ENCODE peak calls at places on chromosomes 2 and 18, in nine cellular contexts. E is bronchial epithelial cell; O is adrenal gland; S is pancreas; J is cardiac muscle cell; T is esophagus squamous epithelium; F is CD8-positive, alpha-beta T cell; H is ovary; R is H1. V is an unnamed sample.

GRCh38 chr18:37460616-37461015 is 105.0 kb downstream of the CELF4 start:
- DNase-seq in S (no peak), E (no peak), O (no peak), J (peak; percentile 68), R (no peak), T (no peak), H (no peak), F (no peak), V (no peak)

GRCh38 chr2:241617431-241618154 is 19.4 kb downstream of the THAP4 start:
- DNase-seq in F (no peak), R (no peak), T (no peak), O (no peak), E (peak; percentile 39), H (no peak), J (peak; percentile 17), S (no peak), V (no peak)

GRCh38 chr2:106701134-106701994 is 184.6 kb downstream of the ST6GAL2 start:
- DNase-seq in O (no peak), F (no peak), T (no peak), R (no peak), S (no peak), E (no peak), H (no peak), J (no peak), V (no peak)

GRCh38 chr18:3998698-3999333 is 456.3 kb downstream of the DLGAP1 start:
- DNase-seq in F (no peak), R (no peak), E (peak; percentile 44), H (no peak), O (peak; percentile 46), T (no peak), J (peak; percentile 72), S (no peak), V (peak; percentile 13)

GRCh38 chr2:46460241-46460921 is 19.0 kb upstream of the TMEM247 start:
- DNase-seq in R (no peak), E (no peak), J (peak; percentile 83), S (peak; percentile 41), F (no peak), O (peak; percentile 57), T (no peak), H (peak; percentile 41), V (no peak)

GRCh38 chr2:12270876-12271588 is 445.7 kb upstream of the TRIB2 start:
- DNase-seq in F (no peak), E (no peak), T (no peak), R (no peak), S (no peak), H (no peak), J (no peak), O (no peak), V (no peak)

GRCh38 chr2:65349863-65350262 is 82.5 kb downstream of the SPRED2 start:
- DNase-seq in J (peak; percentile 80), E (peak; percentile 67), F (no peak), T (no peak), H (peak; percentile 67), R (no peak), S (no peak), O (no peak), V (no peak)

GRCh38 chr2:15561574-15562344 is 625 bp upstream of the NBAS start:
- DNase-seq in F (peak; percentile 5), R (no peak), E (no peak), O (peak; percentile 16), T (no peak), S (no peak), H (peak; percentile 19), J (peak; percentile 82), V (no peak)

GRCh38 chr2:222862068-222862914 is 1.5 kb downstream of the ACSL3 start:
- DNase-seq in J (peak; percentile 61), E (peak; percentile 39), F (no peak), H (no peak), T (no peak), R (no peak), O (no peak), S (no peak), V (no peak)

GRCh38 chr2:167750675-167751074 is 496.7 kb downstream of the STK39 start:
- DNase-seq in O (no peak), E (no peak), R (no peak), T (no peak), J (no peak), H (no peak), F (no peak), S (no peak), V (no peak)

GRCh38 chr2:54588244-54588899 is 132.2 kb downstream of the SPTBN1 start:
- DNase-seq in R (no peak), O (no peak), F (no peak), S (no peak), J (no peak), E (no peak), H (no peak), T (no peak), V (no peak)

GRCh38 chr2:54587439-54588016 is 131.4 kb downstream of the SPTBN1 start:
- DNase-seq in O (no peak), E (no peak), F (no peak), S (no peak), H (no peak), R (no peak), J (no peak), T (no peak), V (no peak)

GRCh38 chr2:54590216-54590961 is 133.1 kb upstream of the EML6 start:
- DNase-seq in E (no peak), H (no peak), S (no peak), T (no peak), J (no peak), R (no peak), F (no peak), O (no peak), V (no peak)

GRCh38 chr2:54589340-54590215 is 133.5 kb downstream of the SPTBN1 start:
- DNase-seq in S (no peak), T (no peak), H (no peak), E (peak; percentile 72), F (no peak), R (no peak), J (peak; percentile 65), O (no peak), V (no peak)

GRCh38 chr2:54589038-54589339 is 132.9 kb downstream of the SPTBN1 start:
- DNase-seq in S (no peak), J (no peak), O (no peak), R (no peak), T (no peak), H (no peak), F (no peak), E (no peak), V (no peak)
- H3K4me3 ChIP-seq in S (no peak overlapping the region), J (no peak overlapping the region), O (no peak overlapping the region), R (no peak overlapping the region), T (no peak overlapping the region), H (no peak overlapping the region), F (peak overlapping the region; percentile 46), E (no peak overlapping the region), V (no peak overlapping the region)

DNA sequence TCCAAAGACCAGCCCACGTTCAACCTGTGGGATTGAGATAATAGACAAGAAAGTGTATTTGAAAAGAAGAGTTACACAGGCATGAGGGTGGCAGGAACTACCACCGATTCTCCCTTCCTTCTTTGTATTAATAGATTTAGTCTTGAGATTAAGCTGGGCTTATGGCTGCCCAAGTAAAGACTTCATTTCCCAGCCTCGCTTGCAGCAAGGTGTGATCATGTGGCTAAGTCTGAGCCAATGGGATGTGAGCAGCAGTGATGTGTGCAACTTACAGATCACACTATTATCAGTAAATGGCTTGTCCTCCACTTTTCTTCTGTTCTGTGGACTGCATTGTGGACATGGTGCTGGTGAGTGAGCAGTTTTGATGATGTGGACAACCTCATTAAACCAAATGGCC is 101.7 kb downstream of the POLR1A start:
- DNase-seq in T (no peak), E (no peak), O (no peak), F (no peak), H (no peak), J (no peak), S (no peak), R (no peak), V (no peak)
- TF ChIP-seq CTCF in T (no peak), E (no peak), O (no peak), F (no peak), H (no peak), J (no peak), S (no peak), R (no peak), V (no peak)

GRCh38 chr2:433216-433615 is 145.3 kb upstream of the ALKAL2 start:
- DNase-seq in S (no peak), F (no peak), R (no peak), E (no peak), H (no peak), T (no peak), J (no peak), O (no peak), V (no peak)

GRCh38 chr2:436203-436602 is 148.3 kb upstream of the ALKAL2 start:
- DNase-seq in O (no peak), T (no peak), F (no peak), S (no peak), E (no peak), H (no peak), J (no peak), R (no peak), V (no peak)

GRCh38 chr2:437180-437579 is 149.3 kb upstream of the ALKAL2 start:
- DNase-seq in F (no peak), S (no peak), R (peak; percentile 11), E (no peak), T (no peak), H (no peak), O (no peak), J (no peak), V (no peak)

GRCh38 chr2:437772-438393 is 150.0 kb upstream of the ALKAL2 start:
- DNase-seq in R (peak; percentile 41), E (no peak), F (peak; percentile 53), H (no peak), O (no peak), J (no peak), T (peak; percentile 22), S (peak; percentile 56), V (peak; percentile 55)

DNA sequence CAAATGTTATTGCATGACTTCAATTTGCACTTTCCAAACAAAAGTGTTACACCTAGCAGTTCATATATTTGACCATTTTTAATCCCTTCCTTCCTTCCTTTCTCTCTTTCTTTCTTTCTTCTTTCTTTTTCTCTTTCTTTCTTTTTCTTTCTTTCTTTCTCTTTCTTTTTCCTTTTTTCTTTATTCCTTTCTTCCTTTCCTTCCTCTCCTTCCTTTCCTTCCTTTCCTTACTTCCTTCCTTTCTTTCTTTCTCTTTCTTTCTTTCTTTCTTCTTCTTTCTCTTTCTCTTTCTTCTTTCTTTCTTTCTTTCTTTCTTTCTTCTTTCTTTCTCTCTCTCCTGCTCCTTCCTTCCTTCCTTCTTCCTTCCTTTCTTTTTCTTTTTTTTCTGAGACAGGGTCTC is 146.7 kb upstream of the ALKAL2 start:
- DNase-seq in O (no peak), S (no peak), E (no peak), R (no peak), H (no peak), T (no peak), F (no peak), J (no peak), V (no peak)
- H3K4me3 ChIP-seq in O (no peak overlapping the region), S (no peak overlapping the region), E (no peak overlapping the region), R (no peak overlapping the region), H (no peak overlapping the region), T (no peak overlapping the region), F (no peak overlapping the region), J (no peak overlapping the region), V (no peak overlapping the region)

DNA sequence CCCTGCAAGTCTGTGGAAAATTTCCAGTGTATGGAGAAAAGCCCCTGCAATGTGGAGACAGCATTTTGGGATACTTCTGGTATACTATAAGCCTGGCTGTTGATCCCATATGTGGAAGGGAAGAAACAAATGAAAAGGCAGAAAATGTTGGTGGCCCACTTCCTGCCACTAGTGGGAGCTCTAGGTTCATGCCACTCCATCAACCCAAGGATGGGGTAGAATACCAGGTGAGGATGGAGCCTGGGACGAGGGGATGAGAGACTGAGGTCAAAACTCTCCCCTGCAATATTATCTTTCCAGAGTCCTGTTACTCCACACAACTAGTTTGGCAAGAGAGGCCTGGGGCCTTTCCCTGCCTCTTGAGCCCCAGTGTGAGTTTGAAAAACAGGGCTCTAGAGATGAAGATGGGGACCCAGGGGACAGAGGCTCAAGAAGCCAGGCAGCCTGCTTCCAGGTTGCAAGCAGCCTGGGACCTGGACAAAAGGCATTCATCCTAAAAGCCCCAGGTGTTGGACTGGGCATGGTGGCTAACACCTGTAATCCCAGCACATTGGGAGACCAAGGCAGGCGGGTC is 31.9 kb downstream of the BMP10 start:
- DNase-seq in J (peak; percentile 40), H (no peak), F (no peak), T (no peak), S (no peak), E (no peak), O (no peak), R (peak; percentile 65), V (no peak)
- TF ChIP-seq CTCF in J (peak; percentile 80), H (no peak), F (no peak), T (peak; percentile 78), S (peak; percentile 20), E (peak; percentile 76), O (peak; percentile 15), R (peak; percentile 67), V (peak; percentile 62)

V was measured in GM12864.